ENCODE peak calls at places on chromosomes 16 and 17, in eight cellular contexts. O is foreskin fibroblast, T is lower leg skin, N is fibroblast of mammary gland, Y is Peyer's patch, X is brain microvascular endothelial cell, J is type B pancreatic cell, D is transverse colon. P is an unnamed sample.

GRCh38 chr16:67104845-67105244 is 4.9 kb upstream of the PHAF1 start:
- DNase-seq in O (no peak), T (no peak), N (no peak), Y (no peak), X (no peak), J (no peak), D (peak), P (no peak)

GRCh38 chr17:69723741-69724140 is 309.2 kb downstream of the MAP2K6 start:
- DNase-seq in O (peak), T (no peak), N (peak), Y (no peak), X (no peak), J (no peak), D (no peak), P (no peak)

GRCh38 chr16:85673529-85674417 is 15.0 kb downstream of the GINS2 start:
- DNase-seq in O (peak), T (no peak), N (peak), Y (no peak), X (peak), J (no peak), D (no peak), P (no peak)

GRCh38 chr17:68198931-68199836 is 48.7 kb upstream of the AMZ2 start:
- DNase-seq in O (peak), T (no peak), N (no peak), Y (peak), X (no peak), J (no peak), D (no peak), P (no peak)

GRCh38 chr17:38605852-38606645 is at the start of gene SRCIN1:
- DNase-seq in O (peak), T (no peak), N (no peak), Y (peak), X (no peak), J (no peak), D (peak), P (no peak)

GRCh38 chr17:11737290-11737679 is 139.0 kb downstream of the DNAH9 start:
- DNase-seq in O (no peak), T (no peak), N (no peak), Y (no peak), X (no peak), J (no peak), D (no peak), P (no peak)

GRCh38 chr17:79631640-79632431 is 21.0 kb upstream of the RBFOX3 start:
- DNase-seq in O (no peak), T (no peak), N (no peak), Y (peak), X (no peak), J (peak), D (no peak), P (peak)

GRCh38 chr16:21985524-21985923 is 15.4 kb downstream of the PDZD9 start:
- DNase-seq in O (no peak), T (no peak), N (no peak), Y (no peak), X (no peak), J (no peak), D (no peak), P (no peak)

GRCh38 chr17:7173687-7174602 is 5.2 kb downstream of the ASGR1 start:
- DNase-seq in O (peak), T (peak), N (peak), Y (no peak), X (no peak), J (no peak), D (peak), P (peak)

GRCh38 chr17:48995871-48996695 is 1.1 kb upstream of the IGF2BP1 start:
- DNase-seq in O (peak), T (no peak), N (no peak), Y (no peak), X (no peak), J (peak), D (no peak), P (no peak)

GRCh38 chr17:32191306-32191705 is 49.0 kb downstream of the RHOT1 start:
- DNase-seq in O (peak), T (no peak), N (peak), Y (no peak), X (no peak), J (no peak), D (no peak), P (no peak)
- TF ChIP-seq CTCF in O (no peak), T (no peak), N (no peak), Y (no peak), X (no peak), J (no peak), D (no peak), P (no peak)

DNA sequence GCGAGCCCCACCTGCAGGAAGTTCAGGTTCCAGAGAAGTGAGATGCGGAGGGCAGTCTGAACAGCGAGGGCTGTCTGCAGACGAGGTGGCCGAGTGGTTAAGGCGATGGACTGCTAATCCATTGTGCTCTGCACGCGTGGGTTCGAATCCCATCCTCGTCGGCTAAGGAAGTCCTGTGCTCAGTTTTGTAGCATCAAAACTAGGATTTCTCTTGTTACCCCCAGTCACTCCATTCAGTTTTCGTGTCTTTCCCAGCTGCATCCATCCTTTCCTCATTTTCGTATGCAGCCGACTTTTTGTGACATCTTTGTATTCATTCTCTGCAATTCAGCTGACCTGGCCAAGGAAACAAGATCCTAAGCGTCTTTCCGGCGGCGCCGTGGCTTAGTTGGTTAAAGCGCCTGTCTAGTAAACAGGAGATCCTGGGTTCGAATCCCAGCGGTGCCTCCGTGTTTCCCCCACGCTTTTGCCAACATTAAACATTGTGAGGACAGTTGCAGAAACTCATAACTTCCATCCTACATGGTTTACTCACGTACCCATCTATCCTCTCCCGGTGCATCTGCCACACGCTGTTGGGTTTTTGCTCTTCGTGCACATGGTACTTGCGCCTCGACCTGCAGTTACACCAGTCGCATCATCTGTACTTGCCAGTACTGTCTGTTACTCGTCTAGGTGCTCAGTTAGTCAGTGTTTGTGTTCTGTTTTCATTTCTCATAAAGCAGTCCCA is 3.0 kb downstream of the BORCS6 start:
- DNase-seq in O (peak), T (peak), N (peak), Y (peak), X (peak), J (peak), D (peak), P (peak)
- TF ChIP-seq CTCF in O (peak), T (peak), N (peak), Y (peak), X (peak), J (no peak), D (no peak), P (peak)

GRCh38 chr16:54636221-54636793 is 294.4 kb upstream of the IRX5 start:
- DNase-seq in O (no peak), T (no peak), N (no peak), Y (no peak), X (no peak), J (no peak), D (no peak), P (no peak)

GRCh38 chr16:54632322-54632721 is 298.3 kb upstream of the IRX5 start:
- DNase-seq in O (no peak), T (no peak), N (no peak), Y (no peak), X (no peak), J (no peak), D (no peak), P (no peak)

GRCh38 chr16:54630284-54630967 is 300.2 kb upstream of the IRX5 start:
- DNase-seq in O (peak), T (no peak), N (peak), Y (no peak), X (peak), J (no peak), D (no peak), P (no peak)

GRCh38 chr16:54632821-54633220 is 297.8 kb upstream of the IRX5 start:
- DNase-seq in O (no peak), T (no peak), N (no peak), Y (no peak), X (no peak), J (no peak), D (no peak), P (no peak)

GRCh38 chr16:54633943-54634362 is 296.7 kb upstream of the IRX5 start:
- DNase-seq in O (peak), T (no peak), N (peak), Y (no peak), X (no peak), J (no peak), D (no peak), P (no peak)
- TF ChIP-seq CTCF in O (peak), T (no peak), N (peak), Y (no peak), X (peak), J (peak), D (no peak), P (no peak)

GRCh38 chr17:42898147-42898807 is 2.3 kb upstream of the G6PC1 start:
- DNase-seq in O (no peak), T (no peak), N (no peak), Y (peak), X (no peak), J (no peak), D (no peak), P (no peak)
- TF ChIP-seq CTCF in O (no peak), T (no peak), N (no peak), Y (no peak), X (no peak), J (no peak), D (no peak), P (no peak)

P was measured in CD14-positive monocyte.